ENCODE peak calls at places on chromosome 5, in four cellular contexts. C, N, X and H are unnamed samples.

GRCh38 chr5:36177715-36178556 is 26.0 kb downstream of the SKP2 start:
- DNase-seq in N (peak; percentile 57), X (no peak), C (peak; percentile 32), H (no peak)

GRCh38 chr5:141870871-141871270 is 7.3 kb downstream of the PCDH1 start:
- DNase-seq in N (no peak), X (no peak), C (no peak), H (no peak)

GRCh38 chr5:169641253-169641652 is 4.2 kb downstream of the DOCK2 start:
- DNase-seq in C (no peak), N (no peak), X (no peak), H (no peak)

GRCh38 chr5:115179068-115179958 is 9.6 kb upstream of the TRIM36 start:
- DNase-seq in X (peak; percentile 51), C (peak; percentile 85), N (no peak), H (no peak)

GRCh38 chr5:21219966-21220365 is 1232.0 kb upstream of the CDH18 start:
- DNase-seq in X (no peak), N (no peak), C (peak; percentile 2), H (no peak)

GRCh38 chr5:37776826-37777225 is 63.0 kb downstream of the GDNF start:
- DNase-seq in C (no peak), X (peak; percentile 60), N (no peak), H (no peak)

GRCh38 chr5:117943521-117943920 is 1044.8 kb downstream of the DTWD2 start:
- DNase-seq in C (no peak), N (no peak), X (no peak), H (no peak)

GRCh38 chr5:1246711-1247431 is 21.7 kb downstream of the SLC6A18 start:
- DNase-seq in C (peak; percentile 52), X (no peak), N (peak; percentile 48), H (no peak)

GRCh38 chr5:95808686-95809413 is 13.7 kb downstream of the GLRX start:
- DNase-seq in C (no peak), N (peak; percentile 97), X (peak; percentile 90), H (peak; percentile 89)

GRCh38 chr5:124783285-124783684 is 36.8 kb upstream of the ZNF608 start:
- DNase-seq in X (no peak), N (no peak), C (no peak), H (no peak)

GRCh38 chr5:77145666-77146065 is 58.6 kb upstream of the ZBED3 start:
- DNase-seq in N (no peak), C (no peak), X (no peak), H (no peak)

GRCh38 chr5:32942225-32942989 is 231.3 kb downstream of the NPR3 start:
- DNase-seq in N (peak; percentile 50), X (no peak), C (peak; percentile 10), H (no peak)

GRCh38 chr5:142360607-142361120 is 35.8 kb upstream of the SPRY4 start:
- DNase-seq in N (no peak), X (no peak), C (peak; percentile 52), H (no peak)

GRCh38 chr5:83147593-83147992 is 70.2 kb downstream of the XRCC4 start:
- DNase-seq in N (no peak), C (no peak), X (no peak), H (no peak)

GRCh38 chr5:6125781-6126180 is 252.6 kb downstream of the MED10 start:
- DNase-seq in X (no peak), C (no peak), N (no peak), H (no peak)

GRCh38 chr5:140796718-140797095 is 2.1 kb downstream of the PCDHA2 start:
- DNase-seq in C (no peak), N (no peak), X (no peak), H (no peak)

GRCh38 chr5:135456238-135457099 is 4.3 kb upstream of the TIFAB start:
- DNase-seq in C (no peak), N (no peak), X (no peak), H (no peak)

GRCh38 chr5:33166522-33166921 is 274.2 kb upstream of the TARS1 start:
- DNase-seq in C (no peak), X (no peak), N (peak; percentile 29), H (no peak)

GRCh38 chr5:95822038-95822407 is 503 bp downstream of the GLRX start:
- DNase-seq in X (peak; percentile 77), N (peak; percentile 94), C (peak; percentile 72), H (no peak)

GRCh38 chr5:35317586-35317985 is 87.3 kb upstream of the PRLR start:
- DNase-seq in N (no peak), C (no peak), X (no peak), H (no peak)

GRCh38 chr5:142767925-142768324 is 2.3 kb upstream of the ARHGAP26 start:
- DNase-seq in X (no peak), C (no peak), N (no peak), H (peak; percentile 42)

GRCh38 chr5:175447571-175447970 is 3.6 kb upstream of the DRD1 start:
- DNase-seq in C (no peak), N (no peak), X (no peak), H (no peak)

GRCh38 chr5:1209896-1210776 is 8.7 kb downstream of the SLC6A19 start:
- DNase-seq in N (no peak), C (no peak), X (peak; percentile 15), H (no peak)

GRCh38 chr5:171336486-171337206 is 27.6 kb downstream of the TLX3 start:
- DNase-seq in C (no peak), N (no peak), X (no peak), H (no peak)

GRCh38 chr5:127863610-127864395 is 160.6 kb downstream of the CCDC192 start:
- DNase-seq in X (no peak), C (no peak), N (no peak), H (no peak)

GRCh38 chr5:38601843-38602424 is 45.5 kb upstream of the LIFR start:
- DNase-seq in N (no peak), X (no peak), C (no peak), H (no peak)

GRCh38 chr5:20466507-20466906 is 478.5 kb upstream of the CDH18 start:
- DNase-seq in N (no peak), C (no peak), X (no peak), H (no peak)

GRCh38 chr5:41961736-41962135 is 36.7 kb downstream of the FBXO4 start:
- DNase-seq in C (no peak), X (no peak), N (no peak), H (no peak)

GRCh38 chr5:41954286-41954685 is 29.2 kb downstream of the FBXO4 start:
- DNase-seq in X (no peak), N (no peak), C (no peak), H (no peak)

GRCh38 chr5:41960481-41960880 is 35.4 kb downstream of the FBXO4 start:
- DNase-seq in N (no peak), X (no peak), C (no peak), H (no peak)

GRCh38 chr5:41955432-41956024 is 30.4 kb downstream of the FBXO4 start:
- DNase-seq in N (no peak), C (no peak), X (no peak), H (no peak)

DNA sequence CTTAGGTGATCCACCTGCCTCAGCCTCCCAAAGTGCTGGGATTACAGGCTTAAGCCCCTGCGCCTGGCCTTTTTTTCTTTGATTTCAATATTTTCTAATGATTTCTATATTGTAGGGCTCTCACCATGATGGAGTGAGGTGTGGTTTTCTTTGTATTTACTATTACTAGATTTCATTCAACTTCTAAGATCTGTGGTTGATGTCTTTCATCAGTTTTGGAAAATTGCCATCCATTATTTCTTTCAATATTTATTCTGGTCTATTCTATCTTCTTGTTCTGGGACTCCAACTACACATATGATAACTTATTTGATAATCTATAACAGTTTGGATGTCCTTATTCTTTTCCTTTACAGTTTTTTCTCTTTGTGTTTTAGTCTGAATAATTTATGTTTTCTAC is 31.9 kb downstream of the FBXO4 start:
- DNase-seq in X (no peak), C (no peak), N (no peak), H (no peak)
- H3K9me3 ChIP-seq in X (peaks cover 41% of the 10 kb centered on the region), C (peaks cover 3% of the 10 kb centered on the region), N (no peaks in the 10 kb centered on the region), H (no peaks in the 10 kb centered on the region)

GRCh38 chr5:151378616-151379015 is 31.3 kb upstream of the SLC36A2 start:
- DNase-seq in N (no peak), X (no peak), C (no peak), H (no peak)

GRCh38 chr5:151381899-151382298 is 34.5 kb upstream of the SLC36A2 start:
- DNase-seq in C (no peak), N (no peak), X (no peak), H (no peak)

GRCh38 chr5:151383011-151383410 is 35.7 kb upstream of the SLC36A2 start:
- DNase-seq in N (no peak), X (peak; percentile 86), C (no peak), H (no peak)

GRCh38 chr5:151384106-151384505 is 36.7 kb upstream of the SLC36A2 start:
- DNase-seq in X (no peak), N (no peak), C (no peak), H (no peak)

GRCh38 chr5:151382576-151382975 is 35.2 kb upstream of the SLC36A2 start:
- DNase-seq in X (no peak), N (no peak), C (no peak), H (no peak)
- H3K27ac ChIP-seq in X (peak overlapping the region; percentile 91), N (no peak overlapping the region), C (no peak overlapping the region), H (no peak overlapping the region)

GRCh38 chr5:131863700-131864099 is 66.9 kb upstream of the FNIP1 start:
- DNase-seq in X (no peak), N (no peak), C (no peak), H (no peak)

DNA sequence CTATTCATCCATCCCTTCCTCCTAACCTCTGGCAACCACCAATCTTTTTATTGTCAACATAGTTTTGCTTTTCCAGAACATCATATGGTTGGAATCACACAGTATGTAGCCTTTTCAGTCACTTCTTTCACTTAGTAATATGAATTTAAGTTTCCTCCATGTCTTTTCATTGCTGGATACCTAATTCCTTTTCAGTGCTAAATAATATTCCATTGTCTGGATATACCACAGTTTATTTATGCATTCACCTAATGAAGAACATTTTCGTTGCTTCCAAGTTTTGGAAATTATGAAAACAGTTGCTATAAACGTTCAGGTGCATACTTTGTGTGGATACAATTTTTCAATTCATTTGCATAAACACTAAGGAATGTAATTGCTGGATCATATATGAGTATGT is 70.7 kb upstream of the FNIP1 start:
- DNase-seq in C (no peak), N (no peak), X (no peak), H (no peak)
- H3K9me3 ChIP-seq in C (no peaks in the 10 kb centered on the region), N (peaks cover 21% of the 10 kb centered on the region), X (peaks cover 14% of the 10 kb centered on the region), H (peaks cover 5% of the 10 kb centered on the region)

GRCh38 chr5:176515396-176515795 is 21.8 kb downstream of the RNF44 start:
- DNase-seq in N (no peak), X (no peak), C (no peak), H (peak; percentile 27)

GRCh38 chr5:176519810-176520720 is 17.1 kb downstream of the RNF44 start:
- DNase-seq in C (no peak), N (no peak), X (no peak), H (no peak)

GRCh38 chr5:176513788-176514187 is 23.4 kb downstream of the RNF44 start:
- DNase-seq in N (no peak), X (no peak), C (no peak), H (no peak)

GRCh38 chr5:176517053-176517661 is 20.0 kb downstream of the RNF44 start:
- DNase-seq in N (no peak), C (no peak), X (no peak), H (no peak)

DNA sequence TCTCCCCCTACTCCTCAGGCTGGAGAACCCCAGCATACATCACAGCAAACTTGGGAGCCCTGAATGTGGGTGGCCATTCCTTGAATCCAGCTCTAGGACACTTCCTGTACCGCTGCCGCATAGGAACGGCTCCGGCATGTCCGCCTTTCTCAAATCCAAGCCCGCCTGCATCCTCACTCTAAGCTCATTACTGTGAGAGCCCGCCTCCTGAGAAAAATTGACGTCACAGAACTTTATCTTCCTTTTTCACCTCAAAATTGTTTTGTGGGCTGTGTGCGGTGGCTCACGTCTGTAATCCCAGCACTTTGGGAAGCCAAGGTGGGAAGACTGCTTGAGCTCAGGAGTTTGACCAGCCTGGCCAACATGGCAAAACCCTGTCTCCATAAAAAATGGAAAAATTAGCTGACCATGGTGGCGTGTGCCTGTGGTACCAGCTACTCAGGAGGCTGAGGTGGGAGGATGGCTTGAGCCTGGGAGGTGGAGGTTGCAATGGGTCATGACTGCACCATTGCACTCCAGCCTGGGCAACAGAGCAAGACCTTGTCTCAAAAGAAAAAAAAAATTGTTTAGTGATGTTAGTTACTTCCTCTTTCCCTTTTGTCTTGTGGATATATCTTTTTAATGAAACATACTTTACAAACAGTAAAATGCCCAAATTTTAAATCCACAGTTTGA is 22.8 kb downstream of the RNF44 start:
- DNase-seq in X (no peak), N (peak; percentile 37), C (no peak), H (no peak)
- H3K27ac ChIP-seq in X (no peak overlapping the region), N (no peak overlapping the region), C (no peak overlapping the region), H (no peak overlapping the region)